ENCODE peak calls at places on chromosomes 12 and 14, in four cellular contexts. K, H, C and M are unnamed samples.

GRCh38 chr14:90805662-90806548 is 10.3 kb downstream of the TTC7B start:
- DNase-seq in K (no peak), H (no peak), C (no peak), M (no peak)

GRCh38 chr14:81471062-81471461 is 62.6 kb downstream of the SEL1L start:
- DNase-seq in K (no peak), H (no peak), C (no peak), M (no peak)

GRCh38 chr12:25585021-25585523 is 32.0 kb upstream of the LMNTD1 start:
- DNase-seq in K (peak), H (no peak), C (no peak), M (no peak)

GRCh38 chr14:105532735-105533141 is 6.4 kb downstream of the TMEM121 start:
- DNase-seq in K (no peak), H (no peak), C (peak), M (no peak)

GRCh38 chr12:5965950-5966383 is 20.9 kb upstream of the ANO2 start:
- DNase-seq in K (peak), H (peak), C (no peak), M (peak)

GRCh38 chr14:89325959-89326358 is 91.1 kb downstream of the FOXN3 start:
- DNase-seq in K (no peak), H (no peak), C (no peak), M (no peak)

GRCh38 chr12:78419513-78419912 is 445.1 kb upstream of the SYT1 start:
- DNase-seq in K (peak), H (no peak), C (no peak), M (no peak)

GRCh38 chr12:108817909-108818308 is 39.5 kb downstream of the SSH1 start:
- DNase-seq in K (no peak), H (no peak), C (no peak), M (no peak)

GRCh38 chr12:95336387-95337067 is 118.9 kb downstream of the VEZT start:
- DNase-seq in K (peak), H (no peak), C (no peak), M (peak)

GRCh38 chr12:7905071-7905470 is 30.9 kb downstream of the SLC2A3 start:
- DNase-seq in K (no peak), H (no peak), C (no peak), M (no peak)

GRCh38 chr12:106894774-106895173 is 60.9 kb upstream of the TMEM263 start:
- DNase-seq in K (peak), H (no peak), C (no peak), M (no peak)

GRCh38 chr14:47040490-47040889 is 388.9 kb upstream of the RPL10L start:
- DNase-seq in K (no peak), H (no peak), C (no peak), M (no peak)

GRCh38 chr12:92556141-92556540 is 146.6 kb upstream of the PLEKHG7 start:
- DNase-seq in K (no peak), H (no peak), C (no peak), M (no peak)

GRCh38 chr12:59381106-59381505 is 214.7 kb upstream of the SLC16A7 start:
- DNase-seq in K (no peak), H (no peak), C (no peak), M (no peak)

GRCh38 chr14:68365228-68365627 is 427.6 kb downstream of the ZFP36L1 start:
- DNase-seq in K (peak), H (no peak), C (no peak), M (no peak)

GRCh38 chr12:98320026-98320425 is 195.4 kb upstream of the TMPO start:
- DNase-seq in K (peak), H (no peak), C (no peak), M (no peak)

GRCh38 chr14:88983755-88984154 is 159.3 kb downstream of the TTC8 start:
- DNase-seq in K (peak), H (no peak), C (no peak), M (no peak)

GRCh38 chr12:79433465-79434072 is 257.2 kb downstream of the PAWR start:
- DNase-seq in K (no peak), H (no peak), C (no peak), M (no peak)

GRCh38 chr12:24280085-24280842 is 330.8 kb upstream of the SOX5 start:
- DNase-seq in K (no peak), H (no peak), C (no peak), M (no peak)

GRCh38 chr12:9906888-9907287 is 25.3 kb downstream of the CLEC2A start:
- DNase-seq in K (no peak), H (no peak), C (no peak), M (no peak)

GRCh38 chr14:104230119-104230885 is 91.9 kb downstream of the KIF26A start:
- DNase-seq in K (no peak), H (no peak), C (peak), M (no peak)

GRCh38 chr12:105672576-105672975 is 342.1 kb downstream of the C12orf75 start:
- DNase-seq in K (no peak), H (no peak), C (peak), M (peak)

GRCh38 chr14:68775614-68776126 is 17.2 kb downstream of the ZFP36L1 start:
- DNase-seq in K (no peak), H (no peak), C (no peak), M (no peak)

GRCh38 chr12:122643207-122643805 is 59.9 kb downstream of the HCAR2 start:
- DNase-seq in K (no peak), H (no peak), C (no peak), M (no peak)

GRCh38 chr12:48061943-48062719 is 43.7 kb downstream of the SENP1 start:
- DNase-seq in K (no peak), H (no peak), C (no peak), M (no peak)

GRCh38 chr14:45680531-45680930 is 427.5 kb upstream of the MIS18BP1 start:
- DNase-seq in K (no peak), H (no peak), C (no peak), M (no peak)
- TF ChIP-seq CTCF in K (no peak), H (no peak), C (no peak), M (no peak)

DNA sequence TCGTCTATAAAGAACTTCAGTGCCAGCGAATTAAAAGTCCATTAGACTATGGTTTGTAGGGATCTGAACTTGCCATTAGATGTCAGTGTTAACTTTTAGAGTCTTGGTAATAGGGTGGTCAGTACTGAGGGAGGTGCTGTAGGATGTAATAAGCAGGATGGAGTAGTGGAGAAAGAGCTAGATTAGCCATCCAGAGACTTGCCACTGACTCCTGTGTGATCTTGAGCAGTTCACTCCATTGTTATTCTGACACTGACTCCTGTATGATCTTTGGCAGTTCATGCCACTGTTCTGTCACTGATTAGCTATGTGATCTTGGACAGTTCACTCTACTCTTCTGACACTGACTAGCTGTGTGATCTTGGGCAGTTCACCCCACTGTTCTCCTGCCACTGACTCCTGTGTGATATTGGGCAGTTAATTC is 133.6 kb downstream of the TTLL5 start:
- DNase-seq in K (peak), H (no peak), C (no peak), M (no peak)
- TF ChIP-seq CTCF in K (peak), H (no peak), C (no peak), M (peak)

GRCh38 chr12:61490732-61491498 is 769.3 kb upstream of the USP15 start:
- DNase-seq in K (no peak), H (no peak), C (no peak), M (no peak)

DNA sequence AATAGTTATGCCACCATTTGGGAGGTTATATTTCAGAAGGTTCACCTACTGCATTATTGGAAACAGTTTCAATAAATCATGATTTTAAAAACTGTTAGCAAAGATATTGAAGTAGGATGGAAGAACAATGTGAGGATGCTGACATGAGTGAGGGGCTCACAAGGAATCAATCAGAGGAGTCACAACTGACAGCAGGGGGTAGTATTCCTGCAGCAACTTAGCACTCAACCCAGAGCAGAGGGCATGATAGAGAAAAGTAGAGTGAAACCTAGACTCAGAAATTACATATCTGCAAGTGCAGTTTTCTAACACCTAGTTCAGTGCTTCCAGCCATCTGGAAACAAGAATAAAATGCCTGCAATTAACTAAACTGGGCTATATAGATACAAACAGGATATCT is 772.5 kb upstream of the USP15 start:
- DNase-seq in K (no peak), H (no peak), C (no peak), M (no peak)
- TF ChIP-seq CTCF in K (no peak), H (no peak), C (no peak), M (no peak)

DNA sequence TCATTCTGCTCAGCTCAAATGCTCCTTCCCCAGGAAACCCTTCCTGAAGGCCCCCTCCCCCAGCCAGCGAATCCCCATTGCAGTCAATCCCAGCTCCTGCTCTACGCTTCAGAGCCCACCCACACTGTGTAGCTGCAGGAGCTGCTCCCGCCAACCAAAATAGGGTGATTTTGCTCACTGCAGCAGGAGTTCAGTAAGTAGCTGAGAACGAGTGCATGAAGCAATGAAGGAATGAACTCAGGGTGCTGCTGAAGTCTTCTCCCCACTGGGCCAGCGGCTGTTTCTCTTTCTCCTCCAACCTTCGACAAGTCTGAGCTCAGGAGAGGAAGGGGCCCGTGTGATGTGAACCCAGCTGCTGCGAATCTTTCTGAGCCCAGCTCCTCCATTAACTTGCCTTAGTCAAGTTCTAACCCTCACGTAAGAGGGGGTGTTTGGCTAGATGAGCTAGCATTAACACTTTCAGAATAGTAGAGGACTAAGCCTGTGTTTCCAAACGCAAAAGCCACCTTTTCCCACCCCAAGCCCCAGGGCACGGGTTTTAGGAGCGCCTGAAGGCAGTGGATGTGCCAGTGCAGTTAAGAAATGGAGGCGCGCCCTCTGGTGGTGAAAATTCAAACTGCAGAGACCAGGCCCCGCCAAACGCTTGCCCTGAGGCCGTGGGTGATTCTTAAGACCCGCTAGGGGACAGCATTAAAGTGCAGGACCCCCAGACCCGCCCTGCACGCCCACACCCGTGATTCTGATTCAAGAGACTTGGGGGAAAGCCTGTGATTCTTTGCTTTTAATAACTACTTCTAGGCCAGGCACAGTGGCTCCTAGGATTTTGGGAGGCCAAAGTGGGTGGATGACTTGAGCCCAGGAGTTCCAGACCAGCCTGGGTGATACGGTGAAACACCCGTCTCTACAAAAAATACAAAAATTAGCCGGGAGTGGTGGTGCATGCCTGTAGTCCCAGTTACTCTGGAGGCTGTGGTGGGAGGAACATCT is 11.9 kb upstream of the SERPINA4 start:
- DNase-seq in K (peak), H (peak), C (no peak), M (peak)
- TF ChIP-seq CTCF in K (peak), H (peak), C (peak), M (peak)

DNA sequence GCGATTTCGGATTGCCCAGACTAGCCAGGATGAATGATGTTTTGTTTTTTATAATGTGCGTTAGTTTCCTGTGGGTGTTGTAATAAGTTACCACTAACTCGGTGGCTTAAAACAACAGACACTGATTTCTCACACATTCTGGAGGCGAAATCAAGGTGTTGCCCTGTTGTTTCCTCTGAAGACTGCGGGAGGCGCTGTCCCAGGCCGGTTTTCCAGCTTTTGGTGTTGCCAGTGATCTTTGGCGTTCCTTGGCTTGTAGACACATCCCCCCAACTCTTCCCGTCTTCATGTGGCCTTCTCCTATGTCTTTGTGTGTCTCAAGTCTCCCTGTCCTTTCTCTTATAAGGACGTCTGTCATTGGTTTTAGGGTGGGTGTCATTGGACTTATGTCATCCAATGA is 267.7 kb downstream of the AACS start:
- DNase-seq in K (no peak), H (no peak), C (no peak), M (no peak)
- TF ChIP-seq CTCF in K (no peak), H (no peak), C (no peak), M (no peak)

GRCh38 chr14:54906075-54906474 is 3.4 kb upstream of the GCH1 start:
- DNase-seq in K (no peak), H (no peak), C (no peak), M (no peak)

GRCh38 chr14:54902521-54903420 is at the start of gene GCH1:
- DNase-seq in K (peak), H (peak), C (peak), M (peak)

GRCh38 chr14:54901380-54902142 is 1.1 kb downstream of the GCH1 start:
- DNase-seq in K (no peak), H (no peak), C (no peak), M (no peak)

DNA sequence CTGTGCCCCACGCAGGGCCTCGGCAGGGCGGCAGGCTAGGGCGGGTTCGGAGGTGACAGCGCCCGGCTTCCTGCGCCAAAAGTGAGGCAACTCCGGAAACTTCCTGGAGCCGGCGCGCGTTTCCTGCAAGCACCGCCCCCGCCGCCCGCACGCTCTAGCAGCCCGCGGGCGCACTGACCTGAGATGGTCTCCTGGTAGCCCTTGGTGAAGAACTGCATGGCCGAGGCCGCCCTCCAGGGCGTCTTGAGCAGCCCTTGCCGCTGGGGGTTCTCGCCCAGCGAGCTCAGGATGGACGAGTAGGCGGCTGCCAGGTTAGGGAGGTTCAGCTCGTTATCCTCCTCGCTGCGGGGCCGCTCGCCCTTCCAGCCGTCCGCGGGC is 494 bp downstream of the GCH1 start:
- DNase-seq in K (peak), H (peak), C (peak), M (peak)
- TF ChIP-seq CTCF in K (no peak), H (no peak), C (no peak), M (no peak)

DNA sequence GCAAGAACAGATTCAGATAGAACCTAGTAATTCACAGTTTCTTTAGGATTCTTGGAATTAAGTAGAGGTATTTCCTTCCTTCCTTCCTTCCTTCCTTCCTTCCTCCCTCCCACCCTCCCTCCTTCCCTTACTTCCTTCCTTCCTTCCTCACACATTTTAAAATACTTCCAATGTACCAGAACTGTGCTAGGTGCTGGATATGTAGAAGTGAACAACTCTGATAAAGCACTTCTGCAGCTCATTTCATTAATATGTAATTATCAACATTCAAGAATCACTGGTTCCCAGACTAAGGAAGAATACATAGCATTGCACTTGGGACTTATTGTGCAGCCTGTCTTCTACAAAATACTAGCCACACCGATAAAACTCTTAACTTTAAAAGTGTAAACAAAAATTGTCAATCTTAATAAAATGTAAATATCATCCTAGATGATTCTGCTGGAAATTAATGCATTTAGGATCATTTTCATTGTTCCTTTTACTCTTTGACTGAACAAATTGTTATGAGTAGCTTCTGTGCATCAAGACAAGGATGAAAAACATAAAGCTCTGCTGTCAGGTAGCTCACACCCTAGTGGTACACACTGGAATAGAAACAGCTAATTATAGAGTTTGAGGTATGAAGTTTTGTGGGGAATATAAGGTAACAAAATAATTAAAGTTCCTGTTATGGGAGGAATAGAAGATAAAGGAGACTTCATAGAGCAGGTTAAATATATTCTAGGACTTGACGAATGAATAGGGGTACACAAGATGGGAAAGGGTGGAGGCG is 99.9 kb upstream of the MYF6 start:
- DNase-seq in K (no peak), H (no peak), C (no peak), M (no peak)
- TF ChIP-seq CTCF in K (no peak), H (no peak), C (no peak), M (no peak)

GRCh38 chr14:49634547-49635334 is at the start of gene DNAAF2:
- DNase-seq in K (peak), H (peak), C (peak), M (peak)

GRCh38 chr14:49637534-49638078 is 2.6 kb upstream of the DNAAF2 start:
- DNase-seq in K (peak), H (no peak), C (no peak), M (no peak)

GRCh38 chr14:49636866-49637265 is 1.8 kb upstream of the DNAAF2 start:
- DNase-seq in K (no peak), H (no peak), C (no peak), M (no peak)

GRCh38 chr14:49633650-49634546 is 1.1 kb downstream of the DNAAF2 start:
- DNase-seq in K (peak), H (peak), C (peak), M (peak)
- TF ChIP-seq CTCF in K (peak), H (peak), C (peak), M (peak)

GRCh38 chr12:132282950-132283771 is 46.2 kb downstream of the GALNT9 start:
- DNase-seq in K (no peak), H (no peak), C (peak), M (peak)

GRCh38 chr12:132285311-132285741 is 44.1 kb downstream of the GALNT9 start:
- DNase-seq in K (no peak), H (no peak), C (peak), M (peak)

GRCh38 chr12:132282031-132282949 is 47.1 kb downstream of the GALNT9 start:
- DNase-seq in K (no peak), H (no peak), C (peak), M (peak)

GRCh38 chr12:132284618-132285310 is 44.6 kb downstream of the GALNT9 start:
- DNase-seq in K (no peak), H (no peak), C (peak), M (peak)

DNA sequence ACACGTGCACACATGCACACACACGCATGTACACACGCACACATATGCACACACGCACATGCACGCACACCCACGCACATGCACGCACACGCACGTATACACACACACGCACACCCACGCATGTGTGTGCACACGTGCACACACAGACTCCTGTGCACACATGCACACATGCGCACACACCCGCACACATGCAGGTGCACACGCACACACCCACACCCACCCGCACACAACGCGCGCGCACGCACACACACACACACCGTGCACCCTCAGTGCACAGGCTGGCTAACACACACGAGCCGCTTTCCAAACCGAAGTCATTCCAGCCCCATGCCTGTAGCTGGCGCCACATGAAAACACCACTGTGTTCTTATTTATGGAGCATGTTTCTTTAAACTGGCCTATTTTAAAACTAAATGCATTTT is 45.3 kb downstream of the GALNT9 start:
- DNase-seq in K (peak), H (no peak), C (peak), M (peak)
- TF ChIP-seq CTCF in K (peak), H (no peak), C (no peak), M (no peak)